ENCODE peak calls at places on chromosome 14, in six cellular contexts. I is fibroblast of lung; P is right lobe of liver; V is GM23338; B is adrenal gland; O is naive thymus-derived CD4-positive, alpha-beta T cell. S is an unnamed sample.

GRCh38 chr14:74934476-74935339 is 11.6 kb upstream of the RPS6KL1 start:
- DNase-seq in I (no peak), P (peak; percentile 56), V (peak; percentile 30), B (peak; percentile 10), O (no peak), S (no peak)

GRCh38 chr14:50726372-50727107 is 58.4 kb upstream of the SAV1 start:
- DNase-seq in I (peak; percentile 91), P (no peak), V (no peak), B (no peak), O (no peak), S (no peak)

GRCh38 chr14:58808828-58809227 is 171.1 kb downstream of the DACT1 start:
- DNase-seq in I (no peak), P (no peak), V (no peak), B (peak; percentile 64), O (no peak), S (no peak)

GRCh38 chr14:51488569-51489220 is 163.0 kb upstream of the FRMD6 start:
- DNase-seq in I (no peak), P (no peak), V (no peak), B (no peak), O (no peak), S (no peak)

GRCh38 chr14:76666746-76667145 is 94.5 kb upstream of the VASH1 start:
- DNase-seq in I (no peak), P (no peak), V (peak; percentile 18), B (no peak), O (no peak), S (no peak)

GRCh38 chr14:36582011-36582873 is at the start of gene NKX2-8:
- DNase-seq in I (no peak), P (no peak), V (peak; percentile 70), B (no peak), O (no peak), S (no peak)

GRCh38 chr14:49052516-49052915 is 533.7 kb downstream of the RPS29 start:
- DNase-seq in I (peak; percentile 69), P (no peak), V (no peak), B (no peak), O (no peak), S (no peak)

GRCh38 chr14:74514471-74514932 is 20.9 kb downstream of the ISCA2 start:
- DNase-seq in I (peak; percentile 95), P (peak; percentile 52), V (peak; percentile 37), B (peak; percentile 55), O (no peak), S (no peak)

GRCh38 chr14:76424359-76424758 is 48.4 kb downstream of the ESRRB start:
- DNase-seq in I (no peak), P (no peak), V (peak; percentile 46), B (no peak), O (no peak), S (no peak)

GRCh38 chr14:54381821-54382220 is 15.0 kb upstream of the CDKN3 start:
- DNase-seq in I (no peak), P (no peak), V (no peak), B (no peak), O (no peak), S (no peak)

GRCh38 chr14:91299483-91300115 is 55.1 kb upstream of the GPR68 start:
- DNase-seq in I (peak; percentile 12), P (no peak), V (no peak), B (no peak), O (no peak), S (no peak)

GRCh38 chr14:34461334-34462131 is 507 bp downstream of the SPTSSA start:
- DNase-seq in I (peak; percentile 47), P (peak; percentile 72), V (peak; percentile 77), B (peak; percentile 68), O (no peak), S (peak; percentile 49)

GRCh38 chr14:19828314-19828713 is 24.7 kb downstream of the OR4N2 start:
- DNase-seq in I (no peak), P (no peak), V (no peak), B (no peak), O (no peak), S (no peak)

GRCh38 chr14:74882103-74882920 is 596 bp downstream of the DLST start:
- DNase-seq in I (peak; percentile 51), P (peak; percentile 63), V (peak; percentile 65), B (peak; percentile 50), O (no peak), S (peak; percentile 52)

GRCh38 chr14:97602438-97603117 is 805.4 kb downstream of the VRK1 start:
- DNase-seq in I (no peak), P (no peak), V (no peak), B (no peak), O (peak; percentile 47), S (no peak)

GRCh38 chr14:92613008-92613658 is 99.6 kb downstream of the RIN3 start:
- DNase-seq in I (peak; percentile 34), P (no peak), V (peak; percentile 89), B (peak; percentile 34), O (peak; percentile 50), S (no peak)

GRCh38 chr14:34049769-34050168 is 98.9 kb upstream of the EGLN3 start:
- DNase-seq in I (no peak), P (no peak), V (no peak), B (no peak), O (no peak), S (no peak)

GRCh38 chr14:91138511-91139359 is 24.9 kb downstream of the DGLUCY start:
- DNase-seq in I (no peak), P (no peak), V (peak; percentile 80), B (no peak), O (peak; percentile 47), S (no peak)

GRCh38 chr14:56630707-56631106 is 51.1 kb downstream of the TMEM260 start:
- DNase-seq in I (peak; percentile 60), P (no peak), V (no peak), B (no peak), O (no peak), S (no peak)

GRCh38 chr14:104286086-104286485 is 147.7 kb downstream of the KIF26A start:
- DNase-seq in I (no peak), P (peak; percentile 21), V (no peak), B (no peak), O (no peak), S (no peak)

GRCh38 chr14:32307881-32308582 is 21.1 kb upstream of the AKAP6 start:
- DNase-seq in I (no peak), P (no peak), V (no peak), B (no peak), O (no peak), S (no peak)

GRCh38 chr14:99793213-99794155 is at the start of gene EML1:
- DNase-seq in I (peak; percentile 76), P (peak; percentile 89), V (peak; percentile 88), B (peak; percentile 89), O (peak; percentile 84), S (no peak)

GRCh38 chr14:103140316-103141109 is 17.3 kb downstream of the TNFAIP2 start:
- DNase-seq in I (no peak), P (peak; percentile 33), V (no peak), B (no peak), O (no peak), S (peak; percentile 58)

GRCh38 chr14:61643546-61643945 is 51.8 kb upstream of the HIF1A start:
- DNase-seq in I (peak; percentile 63), P (no peak), V (no peak), B (no peak), O (no peak), S (no peak)

DNA sequence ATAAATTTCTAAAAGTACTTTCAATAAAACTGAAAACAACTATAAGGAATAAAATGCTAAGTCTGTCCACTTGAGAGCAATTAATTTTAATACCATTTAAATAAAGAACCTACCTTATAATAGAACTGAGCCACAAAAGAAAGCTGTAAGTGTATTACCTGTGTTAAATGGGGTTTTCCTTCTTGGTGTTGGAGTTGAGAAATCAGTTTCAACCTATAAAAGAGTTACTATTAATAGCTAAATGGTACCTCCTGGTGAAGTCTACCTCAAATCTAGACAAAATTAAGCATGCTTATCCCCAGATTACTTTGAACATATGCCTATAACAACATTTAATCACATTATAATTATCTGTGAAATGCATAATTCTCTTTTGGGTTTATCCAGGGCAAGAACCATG is 48.8 kb downstream of the MIS18BP1 start:
- DNase-seq in I (no peak), P (no peak), V (no peak), B (no peak), O (no peak), S (no peak)
- H3K36me3 ChIP-seq in I (peaks cover 2% of the 10 kb centered on the region), P (no peaks in the 10 kb centered on the region), V (peaks cover 4% of the 10 kb centered on the region), B (no peaks in the 10 kb centered on the region), O (no peaks in the 10 kb centered on the region), S (peaks cover 9% of the 10 kb centered on the region)

GRCh38 chr14:95117937-95118726 is 39.2 kb downstream of the DICER1 start:
- DNase-seq in I (no peak), P (no peak), V (peak; percentile 24), B (no peak), O (no peak), S (no peak)
- H3K36me3 ChIP-seq in I (peaks cover 2% of the 10 kb centered on the region), P (no peaks in the 10 kb centered on the region), V (no peaks in the 10 kb centered on the region), B (peaks cover 48% of the 10 kb centered on the region), O (peaks cover 10% of the 10 kb centered on the region), S (no peaks in the 10 kb centered on the region)

GRCh38 chr14:21505009-21505553 is 6.1 kb downstream of the METTL3 start:
- DNase-seq in I (no peak), P (no peak), V (no peak), B (no peak), O (no peak), S (no peak)
- H3K36me3 ChIP-seq in I (peaks cover 12% of the 10 kb centered on the region), P (no peaks in the 10 kb centered on the region), V (peaks cover 38% of the 10 kb centered on the region), B (peaks cover 28% of the 10 kb centered on the region), O (peaks cover 8% of the 10 kb centered on the region), S (no peaks in the 10 kb centered on the region)

DNA sequence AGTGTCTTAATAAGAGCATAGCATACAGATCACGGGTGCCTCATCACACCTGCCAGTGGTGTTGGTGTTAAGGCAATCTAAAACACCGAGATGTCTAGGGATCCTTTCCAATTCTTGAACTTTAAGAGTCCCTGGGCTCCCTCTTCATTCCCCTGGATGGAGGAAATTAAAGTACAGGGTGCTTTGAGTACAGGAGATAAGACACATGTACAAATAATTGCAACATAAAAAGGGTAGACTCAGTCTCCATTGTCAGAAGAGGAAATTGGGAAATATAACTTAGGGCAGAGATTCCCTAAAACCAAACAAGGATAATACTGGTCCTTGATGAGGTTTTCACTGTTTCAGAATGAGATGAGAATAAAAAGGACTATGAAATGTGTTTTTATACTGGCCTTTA is 34.9 kb downstream of the SCFD1 start:
- DNase-seq in I (no peak), P (no peak), V (no peak), B (no peak), O (no peak), S (no peak)
- H3K36me3 ChIP-seq in I (peaks cover 2% of the 10 kb centered on the region), P (no peaks in the 10 kb centered on the region), V (peaks cover 14% of the 10 kb centered on the region), B (peaks cover 39% of the 10 kb centered on the region), O (peaks cover 6% of the 10 kb centered on the region), S (peaks cover 7% of the 10 kb centered on the region)

GRCh38 chr14:67652189-67652588 is 22.2 kb downstream of the VTI1B start:
- DNase-seq in I (no peak), P (no peak), V (no peak), B (no peak), O (no peak), S (no peak)
- H3K36me3 ChIP-seq in I (peaks cover 7% of the 10 kb centered on the region), P (peaks cover 7% of the 10 kb centered on the region), V (peaks cover 47% of the 10 kb centered on the region), B (peaks cover 92% of the 10 kb centered on the region), O (peaks cover 30% of the 10 kb centered on the region), S (peaks cover 50% of the 10 kb centered on the region)

GRCh38 chr14:64416348-64416932 is 28.3 kb downstream of the MTHFD1 start:
- DNase-seq in I (no peak), P (no peak), V (no peak), B (no peak), O (no peak), S (no peak)
- H3K36me3 ChIP-seq in I (peaks cover 7% of the 10 kb centered on the region), P (no peaks in the 10 kb centered on the region), V (peaks cover 66% of the 10 kb centered on the region), B (peaks cover 26% of the 10 kb centered on the region), O (peaks cover 13% of the 10 kb centered on the region), S (peaks cover 46% of the 10 kb centered on the region)